ENCODE peak calls at places on chromosomes 7 and 10, in ten cellular contexts. N is breast epithelium, B is pancreas, D is psoas muscle, E is GM06990, C is fibroblast of mammary gland, V is mesenchymal stem cell, U is uterus, H is spleen, S is coronary artery. Z is an unnamed sample.
A peak's percentile ranks its signal among the peaks of the same experiment; 100 is the strongest.

GRCh38 chr10:47401874-47402645 is 18.0 kb upstream of the ZNF488 start:
- DNase-seq in N (no peak), B (no peak), D (no peak), E (no peak), C (no peak), V (no peak), U (peak; percentile 9), H (peak; percentile 55), S (no peak), Z (no peak)

GRCh38 chr10:68492118-68492517 is 20.3 kb upstream of the DNA2 start:
- DNase-seq in N (no peak), B (no peak), D (no peak), E (no peak), C (peak; percentile 43), V (no peak), U (no peak), H (no peak), S (no peak), Z (no peak)

GRCh38 chr7:87506243-87507180 is 31.0 kb upstream of the ABCB4 start:
- DNase-seq in N (no peak), B (no peak), D (no peak), E (no peak), C (peak; percentile 34), V (peak; percentile 27), U (no peak), H (no peak), S (no peak), Z (no peak)

GRCh38 chr7:2821161-2821841 is 22.8 kb downstream of the GNA12 start:
- DNase-seq in N (no peak), B (no peak), D (no peak), E (peak; percentile 63), C (peak; percentile 85), V (peak; percentile 86), U (no peak), H (no peak), S (no peak), Z (no peak)

GRCh38 chr10:63713191-63714144 is 192.3 kb downstream of the REEP3 start:
- DNase-seq in N (no peak), B (peak; percentile 82), D (peak; percentile 84), E (no peak), C (peak; percentile 98), V (peak; percentile 88), U (peak; percentile 87), H (no peak), S (no peak), Z (peak; percentile 37)

GRCh38 chr10:86225098-86225782 is 141.4 kb downstream of the GRID1 start:
- DNase-seq in N (no peak), B (no peak), D (peak; percentile 27), E (no peak), C (peak; percentile 73), V (no peak), U (no peak), H (no peak), S (no peak), Z (no peak)

GRCh38 chr7:43138710-43139601 is 26.5 kb downstream of the HECW1 start:
- DNase-seq in N (no peak), B (no peak), D (no peak), E (no peak), C (peak; percentile 70), V (peak; percentile 29), U (no peak), H (no peak), S (no peak), Z (no peak)

GRCh38 chr10:3278771-3279170 is 106.2 kb upstream of the PITRM1 start:
- DNase-seq in N (no peak), B (no peak), D (no peak), E (no peak), C (no peak), V (no peak), U (no peak), H (no peak), S (no peak), Z (no peak)

GRCh38 chr7:141243368-141243767 is 169.5 kb downstream of the TMEM178B start:
- DNase-seq in N (no peak), B (no peak), D (no peak), E (no peak), C (no peak), V (no peak), U (no peak), H (no peak), S (no peak), Z (no peak)

GRCh38 chr7:141251180-141251579 is 177.3 kb downstream of the TMEM178B start:
- DNase-seq in N (no peak), B (no peak), D (no peak), E (no peak), C (no peak), V (no peak), U (no peak), H (no peak), S (no peak), Z (no peak)

GRCh38 chr7:141242568-141242967 is 168.7 kb downstream of the TMEM178B start:
- DNase-seq in N (no peak), B (no peak), D (no peak), E (no peak), C (no peak), V (no peak), U (no peak), H (no peak), S (no peak), Z (no peak)

GRCh38 chr7:141244466-141244865 is 170.6 kb downstream of the TMEM178B start:
- DNase-seq in N (no peak), B (no peak), D (no peak), E (no peak), C (no peak), V (no peak), U (no peak), H (no peak), S (no peak), Z (no peak)

GRCh38 chr7:141246426-141246825 is 172.6 kb downstream of the TMEM178B start:
- DNase-seq in N (no peak), B (no peak), D (no peak), E (no peak), C (no peak), V (no peak), U (no peak), H (no peak), S (no peak), Z (no peak)
- H3K4me3 ChIP-seq in N (no peak overlapping the region), B (no peak overlapping the region), D (no peak overlapping the region), E (no peak overlapping the region), C (no peak overlapping the region), V (no peak overlapping the region), U (no peak overlapping the region), H (no peak overlapping the region), S (no peak overlapping the region), Z (no peak overlapping the region)

DNA sequence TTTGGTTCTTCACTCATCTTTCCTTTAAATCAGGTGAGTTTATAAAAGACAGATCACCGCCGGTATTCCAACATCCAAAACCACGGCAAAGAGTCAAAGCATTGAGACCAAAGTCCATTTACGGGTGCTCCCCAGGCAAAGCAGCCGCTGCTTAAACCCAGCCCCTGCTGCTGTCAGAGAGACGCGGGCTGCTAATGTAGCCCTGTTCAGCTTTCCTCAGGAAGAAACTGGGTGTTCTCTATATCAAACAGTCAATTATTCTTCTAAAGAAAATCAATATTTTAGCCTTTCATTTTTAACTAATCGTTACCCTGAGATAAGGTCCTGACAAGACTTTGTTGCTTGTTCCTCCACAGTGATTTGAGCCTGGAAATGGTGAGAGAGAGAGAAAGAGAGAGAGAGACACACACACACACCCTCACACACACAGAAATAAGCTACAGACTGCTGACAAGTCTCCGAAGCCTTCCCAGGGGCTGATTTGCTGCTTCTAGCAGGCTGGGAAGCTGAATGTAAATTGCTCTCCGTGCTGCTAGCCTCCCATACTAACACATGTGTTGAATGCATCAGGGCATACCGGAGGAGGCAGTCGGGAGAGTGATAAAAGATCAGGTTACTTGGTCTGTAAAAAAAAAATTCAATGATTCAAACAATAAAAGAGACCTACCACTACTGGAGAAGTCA is 183.0 kb upstream of the ANK3 start:
- DNase-seq in N (no peak), B (peak; percentile 61), D (no peak), E (no peak), C (peak; percentile 41), V (peak; percentile 56), U (no peak), H (no peak), S (no peak), Z (peak; percentile 13)
- H3K4me3 ChIP-seq in N (peak overlapping the region; percentile 47), B (no peak overlapping the region), D (peak overlapping the region; percentile 61), E (no peak overlapping the region), C (peak overlapping the region; percentile 13), V (peak overlapping the region; percentile 54), U (no peak overlapping the region), H (peak overlapping the region; percentile 10), S (peak overlapping the region; percentile 65), Z (peak overlapping the region; percentile 60)

GRCh38 chr10:110175406-110175805 is 32.0 kb upstream of the MXI1 start:
- DNase-seq in N (no peak), B (no peak), D (no peak), E (no peak), C (peak; percentile 11), V (no peak), U (no peak), H (no peak), S (no peak), Z (no peak)

GRCh38 chr10:110176626-110177025 is 30.8 kb upstream of the MXI1 start:
- DNase-seq in N (no peak), B (no peak), D (no peak), E (no peak), C (no peak), V (no peak), U (no peak), H (peak; percentile 37), S (no peak), Z (no peak)

GRCh38 chr10:110174201-110174600 is 33.2 kb upstream of the MXI1 start:
- DNase-seq in N (no peak), B (no peak), D (no peak), E (no peak), C (no peak), V (no peak), U (no peak), H (no peak), S (no peak), Z (no peak)

GRCh38 chr10:110179220-110179619 is 28.2 kb upstream of the MXI1 start:
- DNase-seq in N (no peak), B (no peak), D (no peak), E (no peak), C (no peak), V (no peak), U (no peak), H (no peak), S (no peak), Z (no peak)

DNA sequence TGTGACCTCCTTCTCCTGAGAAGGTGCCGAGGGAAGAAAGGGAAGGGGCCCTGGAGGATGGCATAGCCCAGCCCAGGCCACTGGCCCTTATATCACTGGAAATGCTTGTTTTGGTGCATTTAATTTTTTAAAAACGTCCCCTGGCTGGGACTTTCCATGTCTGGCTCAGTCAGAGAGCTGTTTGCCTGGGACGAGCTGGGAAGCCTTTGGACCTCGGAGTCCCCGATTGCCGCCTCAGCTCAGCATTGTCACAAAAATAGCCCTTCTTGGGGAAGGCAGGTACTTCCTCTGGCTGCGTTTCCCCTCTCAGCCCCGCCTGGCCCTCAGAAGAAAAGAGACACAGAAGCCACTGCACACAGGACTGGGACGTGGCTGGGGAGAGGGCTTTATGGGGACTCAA is 31.3 kb upstream of the MXI1 start:
- DNase-seq in N (no peak), B (no peak), D (no peak), E (no peak), C (no peak), V (no peak), U (no peak), H (peak; percentile 65), S (no peak), Z (no peak)
- H3K4me3 ChIP-seq in N (no peak overlapping the region), B (no peak overlapping the region), D (peak overlapping the region; percentile 18), E (no peak overlapping the region), C (no peak overlapping the region), V (no peak overlapping the region), U (no peak overlapping the region), H (no peak overlapping the region), S (no peak overlapping the region), Z (no peak overlapping the region)

DNA sequence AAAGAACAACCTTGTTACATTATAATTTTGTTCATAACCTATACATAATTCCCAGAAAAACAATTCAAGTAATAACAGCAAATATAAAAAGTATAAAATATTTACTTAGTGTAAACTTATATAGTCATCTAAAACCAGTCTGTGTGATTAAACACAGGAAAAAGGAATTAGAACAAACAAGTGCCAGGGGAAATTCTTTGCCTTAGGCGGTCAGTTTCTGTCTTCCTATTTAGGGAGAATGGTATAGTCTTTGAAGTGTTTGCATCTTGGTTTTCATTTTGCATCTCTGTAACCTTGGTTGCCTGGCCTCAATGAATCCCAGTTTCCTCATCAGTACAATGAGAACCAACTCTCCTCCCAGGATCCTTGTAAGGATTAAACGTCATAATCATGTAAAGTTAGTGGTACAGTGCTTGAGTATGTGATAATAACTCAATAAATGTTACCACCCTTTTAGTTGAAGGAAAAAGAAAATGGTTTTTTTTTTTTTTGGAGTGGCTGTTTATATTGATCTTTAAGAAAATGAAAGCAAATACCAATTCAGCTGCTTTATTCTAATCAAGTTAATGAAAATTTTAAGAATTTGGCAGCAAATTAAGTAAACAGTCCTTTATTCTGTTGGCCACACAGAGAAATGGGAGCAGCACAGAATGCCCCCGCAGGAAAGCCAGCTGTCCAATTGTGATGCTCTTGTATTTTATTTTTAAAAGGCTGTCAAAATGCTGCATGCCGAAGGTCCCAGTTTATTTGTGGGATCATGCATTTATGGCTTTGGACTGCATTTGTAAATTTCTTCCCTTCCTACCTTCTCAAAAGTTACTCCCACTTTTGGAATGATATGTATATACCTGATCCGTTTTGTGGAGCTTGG is 61.8 kb downstream of the SHH start:
- DNase-seq in N (no peak), B (no peak), D (no peak), E (no peak), C (no peak), V (no peak), U (no peak), H (no peak), S (no peak), Z (no peak)
- H3K4me3 ChIP-seq in N (no peak overlapping the region), B (no peak overlapping the region), D (no peak overlapping the region), E (no peak overlapping the region), C (no peak overlapping the region), V (no peak overlapping the region), U (no peak overlapping the region), H (no peak overlapping the region), S (no peak overlapping the region), Z (no peak overlapping the region)